ENCODE peak calls at places on chromosomes 6 and 20, in six cellular contexts. C is brain microvascular endothelial cell, S is astrocyte, Y is WERI-Rb-1, A is foreskin fibroblast, Z is kidney epithelial cell. W is an unnamed sample.

GRCh38 chr6:139641412-139641811 is 267.0 kb upstream of the CITED2 start:
- DNase-seq in Y (no peak), C (no peak), A (no peak), S (no peak), Z (no peak), W (no peak)

GRCh38 chr6:40695114-40695513 is 108.0 kb upstream of the LRFN2 start:
- DNase-seq in Z (no peak), Y (peak), A (no peak), S (no peak), C (no peak), W (no peak)

GRCh38 chr6:149929422-149929821 is 6.5 kb upstream of the RAET1G start:
- DNase-seq in Y (peak), S (no peak), Z (no peak), C (no peak), A (no peak), W (no peak)

GRCh38 chr20:63273635-63274380 is 1.2 kb downstream of the ARFGAP1 start:
- DNase-seq in Y (no peak), C (peak), A (peak), Z (peak), S (peak), W (peak)

GRCh38 chr6:136822051-136822378 is 377 bp upstream of the PEX7 start:
- DNase-seq in C (no peak), Z (no peak), A (peak), Y (no peak), S (peak), W (peak)

GRCh38 chr6:41508479-41508878 is 37.7 kb upstream of the FOXP4 start:
- DNase-seq in S (no peak), Z (no peak), A (no peak), Y (no peak), C (no peak), W (no peak)

GRCh38 chr6:115663681-115664080 is 397.0 kb downstream of the FRK start:
- DNase-seq in Z (no peak), Y (no peak), C (no peak), A (no peak), S (no peak), W (no peak)

GRCh38 chr6:106630366-106630765 is 988 bp downstream of the QRSL1 start:
- DNase-seq in Y (no peak), C (no peak), S (no peak), A (no peak), Z (no peak), W (no peak)

GRCh38 chr6:137676888-137677287 is 182.7 kb upstream of the OLIG3 start:
- DNase-seq in Y (no peak), C (no peak), A (no peak), Z (no peak), S (no peak), W (no peak)

GRCh38 chr6:158039571-158040050 is 57.9 kb downstream of the SYNJ2 start:
- DNase-seq in Z (no peak), S (peak), Y (no peak), A (no peak), C (peak), W (no peak)

GRCh38 chr6:71194730-71195129 is 93.9 kb upstream of the OGFRL1 start:
- DNase-seq in Z (peak), A (peak), Y (no peak), S (peak), C (peak), W (peak)

GRCh38 chr6:30955367-30956042 is 14.7 kb downstream of the MUCL3 start:
- DNase-seq in Y (peak), S (peak), Z (no peak), C (peak), A (peak), W (no peak)

GRCh38 chr20:64176548-64177419 is 12.5 kb downstream of the MYT1 start:
- DNase-seq in Y (no peak), Z (no peak), C (no peak), A (no peak), S (no peak), W (no peak)

GRCh38 chr6:152271681-152272464 is 365.3 kb downstream of the SYNE1 start:
- DNase-seq in Y (no peak), A (no peak), S (peak), Z (no peak), C (peak), W (peak)

GRCh38 chr6:43978473-43979360 is 148.5 kb downstream of the MRPL14 start:
- DNase-seq in C (no peak), S (no peak), A (peak), Y (peak), Z (no peak), W (no peak)

GRCh38 chr20:36271639-36272546 is 34.2 kb upstream of the DLGAP4 start:
- DNase-seq in S (no peak), Y (no peak), Z (no peak), A (no peak), C (no peak), W (no peak)

GRCh38 chr6:25968769-25969168 is 6.2 kb downstream of the TRIM38 start:
- DNase-seq in S (no peak), A (peak), Y (no peak), Z (no peak), C (no peak), W (no peak)

GRCh38 chr6:52994031-52994788 is 874 bp downstream of the GSTA4 start:
- DNase-seq in A (peak), Z (no peak), C (peak), S (peak), Y (no peak), W (peak)

GRCh38 chr6:137709424-137710281 is 157.4 kb upstream of the TNFAIP3 start:
- DNase-seq in A (peak), S (peak), Z (no peak), Y (no peak), C (peak), W (no peak)

GRCh38 chr20:24815196-24815815 is 133.8 kb upstream of the CST7 start:
- DNase-seq in A (no peak), Y (no peak), S (no peak), C (no peak), Z (no peak), W (no peak)

GRCh38 chr6:25883536-25883935 is 9.5 kb upstream of the SLC17A3 start:
- DNase-seq in S (no peak), Y (no peak), A (peak), C (no peak), Z (peak), W (peak)

GRCh38 chr6:99514089-99514488 is 1.1 kb downstream of the USP45 start:
- DNase-seq in A (peak), Z (no peak), Y (no peak), C (peak), S (no peak), W (no peak)

GRCh38 chr6:108020438-108021116 is 54.0 kb downstream of the OSTM1 start:
- DNase-seq in A (no peak), Y (no peak), S (no peak), C (no peak), Z (no peak), W (no peak)

GRCh38 chr6:67663105-67663895 is 971.8 kb upstream of the ADGRB3 start:
- DNase-seq in Y (no peak), S (no peak), A (no peak), C (no peak), Z (no peak), W (no peak)

GRCh38 chr20:52083627-52084232 is 107.8 kb downstream of the ZFP64 start:
- DNase-seq in S (peak), Z (no peak), A (peak), Y (peak), C (peak), W (peak)

GRCh38 chr6:132218063-132218696 is 183.1 kb downstream of the MOXD1 start:
- DNase-seq in S (no peak), Y (no peak), C (peak), A (no peak), Z (no peak), W (peak)

GRCh38 chr6:158642805-158643489 is 1.6 kb downstream of the DYNLT1 start:
- DNase-seq in S (peak), C (no peak), Z (no peak), Y (no peak), A (no peak), W (no peak)

GRCh38 chr6:96184798-96185197 is 169.0 kb downstream of the FUT9 start:
- DNase-seq in Z (no peak), Y (no peak), A (no peak), C (no peak), S (no peak), W (no peak)

GRCh38 chr6:100998111-100998510 is 117.0 kb upstream of the ASCC3 start:
- DNase-seq in A (no peak), Y (no peak), C (peak), Z (no peak), S (peak), W (peak)

GRCh38 chr6:30238178-30238795 is 25.1 kb upstream of the TRIM26 start:
- DNase-seq in Y (peak), Z (no peak), C (peak), A (no peak), S (peak), W (peak)

GRCh38 chr6:6474170-6474920 is 114.2 kb upstream of the LY86 start:
- DNase-seq in Z (no peak), S (no peak), A (no peak), Y (peak), C (no peak), W (no peak)

GRCh38 chr6:113318553-113318952 is 538.6 kb upstream of the MARCKS start:
- DNase-seq in Z (no peak), C (peak), S (peak), Y (no peak), A (no peak), W (no peak)

GRCh38 chr6:4928426-4928825 is 75.4 kb downstream of the RPP40 start:
- DNase-seq in C (peak), S (peak), Y (no peak), A (peak), Z (peak), W (peak)

GRCh38 chr6:46651766-46652165 is 852 bp downstream of the CYP39A1 start:
- DNase-seq in C (no peak), Z (no peak), A (no peak), S (no peak), Y (no peak), W (no peak)

GRCh38 chr20:53677447-53678314 is 84.0 kb upstream of the ZNF217 start:
- DNase-seq in Y (peak), S (peak), C (no peak), A (no peak), Z (no peak), W (no peak)

GRCh38 chr6:139175389-139175788 is 40.5 kb downstream of the HECA start:
- DNase-seq in S (no peak), Z (no peak), Y (no peak), A (no peak), C (no peak), W (no peak)

GRCh38 chr6:125194980-125195379 is 41.4 kb downstream of the TPD52L1 start:
- DNase-seq in A (no peak), S (no peak), C (no peak), Z (no peak), Y (no peak), W (no peak)

GRCh38 chr6:55250400-55250799 is 76.1 kb downstream of the HCRTR2 start:
- DNase-seq in A (no peak), Y (no peak), S (no peak), C (no peak), Z (no peak), W (no peak)

GRCh38 chr6:158765509-158766068 is 53.6 kb downstream of the EZR start:
- DNase-seq in Y (no peak), Z (no peak), S (no peak), A (no peak), C (no peak), W (no peak)

GRCh38 chr20:14189794-14190402 is 147.5 kb downstream of the FLRT3 start:
- DNase-seq in S (peak), A (peak), C (peak), Y (no peak), Z (peak), W (peak)

GRCh38 chr20:14191559-14191958 is 145.9 kb downstream of the FLRT3 start:
- DNase-seq in S (no peak), A (no peak), C (no peak), Y (no peak), Z (no peak), W (no peak)

GRCh38 chr20:14193443-14193842 is 144.0 kb downstream of the FLRT3 start:
- DNase-seq in Y (no peak), C (no peak), S (no peak), A (no peak), Z (no peak), W (no peak)

GRCh38 chr20:14197097-14197496 is 140.3 kb downstream of the FLRT3 start:
- DNase-seq in A (peak), Z (no peak), Y (no peak), S (peak), C (peak), W (peak)

GRCh38 chr20:14193885-14194284 is 143.5 kb downstream of the FLRT3 start:
- DNase-seq in Y (no peak), S (no peak), C (no peak), Z (no peak), A (no peak), W (no peak)
- TF ChIP-seq CTCF in Y (peak), S (no peak), C (peak), Z (peak), A (no peak), W (peak)

DNA sequence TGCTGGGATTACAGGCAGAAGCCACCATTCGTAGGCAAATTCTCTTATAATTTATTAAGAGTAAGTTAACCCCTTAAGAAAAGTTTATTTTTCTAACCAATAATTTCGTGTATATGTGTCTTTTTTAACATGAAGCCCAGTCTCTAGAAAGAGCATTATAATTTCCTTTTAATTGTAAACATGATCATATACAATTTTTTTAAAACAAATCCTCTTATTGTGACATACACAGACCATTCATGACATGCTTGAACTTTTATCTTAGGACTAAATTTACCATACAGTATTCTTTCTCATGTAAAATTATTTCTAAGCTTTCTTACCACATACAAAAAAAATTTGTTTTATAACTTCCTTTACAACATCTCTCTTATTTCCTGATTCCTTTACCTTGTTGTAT is 6.7 kb downstream of the ACOT13 start:
- DNase-seq in Z (no peak), S (no peak), A (no peak), C (no peak), Y (no peak), W (no peak)
- TF ChIP-seq CTCF in Z (no peak), S (no peak), A (no peak), C (no peak), Y (no peak), W (no peak)

GRCh38 chr20:18001131-18001921 is 32.5 kb downstream of the MGME1 start:
- DNase-seq in C (peak), Z (no peak), A (peak), S (peak), Y (no peak), W (peak)

GRCh38 chr20:18005990-18006364 is 37.2 kb downstream of the MGME1 start:
- DNase-seq in C (no peak), Z (no peak), A (no peak), S (no peak), Y (no peak), W (no peak)

GRCh38 chr20:18005170-18005989 is 36.6 kb downstream of the MGME1 start:
- DNase-seq in Z (no peak), Y (no peak), C (no peak), S (no peak), A (no peak), W (no peak)

GRCh38 chr20:18004389-18005031 is 35.7 kb downstream of the MGME1 start:
- DNase-seq in S (peak), Y (peak), Z (no peak), C (no peak), A (no peak), W (no peak)

DNA sequence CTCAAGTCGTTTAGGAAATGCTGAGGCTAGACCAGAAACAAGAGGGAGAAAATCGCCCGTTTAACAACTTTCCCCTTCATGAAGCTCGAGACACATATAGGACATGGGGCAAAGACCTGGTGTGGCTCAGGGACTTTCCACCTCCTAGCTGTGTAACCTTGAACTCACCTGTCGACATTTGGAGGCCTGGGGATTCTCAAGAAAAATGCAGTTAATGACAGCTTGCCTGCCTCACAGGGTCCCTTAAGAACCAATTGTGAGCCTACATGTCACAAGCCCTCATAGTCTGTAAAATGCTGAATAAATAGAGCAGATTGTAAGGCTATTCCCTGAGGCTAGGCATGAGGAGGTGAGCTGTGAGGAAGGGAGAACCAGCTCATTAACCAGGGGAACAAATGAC is 35.1 kb downstream of the MGME1 start:
- DNase-seq in Z (no peak), A (no peak), S (no peak), Y (no peak), C (no peak), W (no peak)
- TF ChIP-seq CTCF in Z (no peak), A (no peak), S (no peak), Y (no peak), C (no peak), W (no peak)

GRCh38 chr6:37653933-37654565 is 43.6 kb downstream of the MDGA1 start:
- DNase-seq in C (peak), Y (peak), A (peak), Z (no peak), S (no peak), W (peak)
- TF ChIP-seq CTCF in C (peak), Y (peak), A (peak), Z (peak), S (peak), W (peak)

DNA sequence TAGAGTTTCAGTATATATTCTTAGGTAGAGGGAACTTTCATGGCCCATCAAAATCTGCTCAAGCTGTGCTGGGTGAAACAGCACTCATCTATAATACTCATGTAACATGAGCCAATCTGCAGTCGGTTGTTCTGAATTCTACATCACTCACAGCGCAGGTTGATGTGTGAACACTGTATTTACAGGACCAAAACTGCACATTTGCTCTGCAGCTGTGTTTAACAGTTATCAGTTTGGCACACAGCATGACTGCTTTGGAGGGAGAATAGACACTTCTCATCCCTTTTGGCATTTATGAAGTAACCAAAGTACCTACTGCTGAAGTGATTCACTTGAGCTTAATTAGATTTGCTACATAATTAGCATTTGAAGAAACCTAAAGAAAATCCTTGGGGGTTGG is 225.1 kb downstream of the BCKDHB start:
- DNase-seq in C (no peak), A (no peak), Z (no peak), S (no peak), Y (no peak), W (no peak)
- TF ChIP-seq CTCF in C (no peak), A (no peak), Z (no peak), S (no peak), Y (no peak), W (no peak)

GRCh38 chr6:20197251-20197650 is 15.0 kb downstream of the MBOAT1 start:
- DNase-seq in A (no peak), Z (no peak), S (peak), C (no peak), Y (no peak), W (no peak)
- TF ChIP-seq CTCF in A (no peak), Z (no peak), S (no peak), C (no peak), Y (no peak), W (no peak)

GRCh38 chr6:3887150-3887700 is 38.1 kb downstream of the FAM50B start:
- DNase-seq in C (peak), S (no peak), Y (no peak), A (peak), Z (no peak), W (peak)
- TF ChIP-seq CTCF in C (peak), S (peak), Y (peak), A (peak), Z (peak), W (peak)

GRCh38 chr20:45545351-45545750 is 1.9 kb downstream of the EPPIN start:
- DNase-seq in C (no peak), A (no peak), Y (no peak), S (no peak), Z (no peak), W (no peak)

GRCh38 chr20:45550765-45551164 is 3.6 kb upstream of the EPPIN start:
- DNase-seq in Z (no peak), S (no peak), C (no peak), Y (no peak), A (no peak), W (no peak)

GRCh38 chr20:45547206-45547770 is at the start of gene EPPIN:
- DNase-seq in S (no peak), Y (no peak), C (no peak), A (no peak), Z (no peak), W (no peak)

GRCh38 chr20:45548410-45548809 is 1.2 kb upstream of the EPPIN start:
- DNase-seq in A (no peak), S (no peak), Z (no peak), C (no peak), Y (no peak), W (no peak)

DNA sequence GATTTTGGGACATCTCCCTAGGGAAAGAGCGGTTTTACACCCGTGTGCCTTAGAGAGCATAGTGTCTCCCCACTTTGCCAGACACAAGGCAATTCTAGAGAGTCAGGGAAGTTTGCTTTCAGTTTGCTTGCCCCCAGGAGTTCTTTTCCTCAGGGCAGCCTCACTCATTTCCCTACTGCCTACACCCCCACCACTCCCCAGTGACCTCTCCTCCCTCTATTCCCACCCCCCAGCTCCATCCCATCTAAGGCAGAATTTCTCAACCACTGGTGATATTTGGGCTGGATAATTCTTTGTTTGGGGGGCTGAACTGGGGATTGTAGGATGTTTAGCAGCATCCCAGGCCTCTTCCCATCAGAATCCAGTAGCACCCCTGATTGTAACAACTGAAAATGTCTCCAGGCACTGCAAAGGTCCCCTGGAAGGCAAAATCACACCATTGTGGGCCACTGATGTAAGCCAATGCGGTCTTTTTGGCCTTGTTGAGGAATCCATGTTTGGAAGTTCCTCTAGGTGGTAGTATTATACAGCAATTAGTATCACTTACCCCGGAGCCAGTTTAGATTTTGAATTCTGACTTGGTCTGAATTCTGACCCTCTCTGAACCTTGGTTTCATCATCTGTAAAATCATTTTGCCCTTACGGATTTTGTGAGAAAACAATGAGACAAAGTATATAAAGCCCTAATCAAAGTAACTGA is 1.3 kb downstream of the EPPIN start:
- DNase-seq in A (peak), Y (no peak), C (peak), S (peak), Z (peak), W (peak)
- TF ChIP-seq CTCF in A (peak), Y (peak), C (peak), S (peak), Z (peak), W (peak)

GRCh38 chr20:45080867-45081616 is 19.9 kb downstream of the KCNS1 start:
- DNase-seq in C (peak), Y (peak), A (no peak), Z (no peak), S (no peak), W (no peak)
- TF ChIP-seq CTCF in C (peak), Y (peak), A (peak), Z (peak), S (peak), W (peak)

GRCh38 chr20:15862178-15862577 is 711.1 kb downstream of the KIF16B start:
- DNase-seq in Y (no peak), A (no peak), Z (no peak), S (no peak), C (no peak), W (no peak)
- TF ChIP-seq CTCF in Y (no peak), A (no peak), Z (no peak), S (no peak), C (no peak), W (no peak)

W was measured in HFFc6.